ENCODE peak calls at places on chromosome 12, in five cellular contexts. A, K, P, W and M are unnamed samples. For H3K4me1, the result is how much of the 10 kb centered on the place peaks cover.

GRCh38 chr12:42698213-42698612 is 108.7 kb upstream of the PRICKLE1 start:
- DNase-seq in A (no peak), K (no peak), P (no peak), W (no peak), M (peak)

GRCh38 chr12:26266881-26267280 is 71.5 kb downstream of the SSPN start:
- DNase-seq in A (no peak), K (peak), P (no peak), W (no peak), M (no peak)

GRCh38 chr12:9669534-9669933 is at the start of gene CLEC2D:
- DNase-seq in A (no peak), K (no peak), P (no peak), W (no peak), M (no peak)

GRCh38 chr12:21819236-21819635 is 44.7 kb upstream of the KCNJ8 start:
- DNase-seq in A (no peak), K (no peak), P (peak), W (no peak), M (no peak)

GRCh38 chr12:106425061-106425706 is 67.6 kb downstream of the POLR3B start:
- DNase-seq in A (no peak), K (no peak), P (no peak), W (no peak), M (no peak)

GRCh38 chr12:86261142-86261541 is 5.0 kb upstream of the MGAT4C start:
- DNase-seq in A (no peak), K (no peak), P (no peak), W (no peak), M (no peak)

GRCh38 chr12:126998747-126999285 is 1268.2 kb upstream of the TMEM132C start:
- DNase-seq in A (no peak), K (peak), P (no peak), W (no peak), M (no peak)

GRCh38 chr12:54988402-54989054 is 4.0 kb upstream of the TESPA1 start:
- DNase-seq in A (no peak), K (no peak), P (no peak), W (peak), M (peak)

GRCh38 chr12:121278450-121279375 is 17.8 kb downstream of the CAMKK2 start:
- DNase-seq in A (no peak), K (no peak), P (no peak), W (no peak), M (no peak)

GRCh38 chr12:109842021-109842420 is 8.8 kb upstream of the TRPV4 start:
- DNase-seq in A (no peak), K (no peak), P (no peak), W (no peak), M (no peak)

GRCh38 chr12:52870361-52871290 is 21.8 kb upstream of the KRT78 start:
- DNase-seq in A (no peak), K (no peak), P (peak), W (peak), M (peak)

GRCh38 chr12:132354211-132354981 is 25.0 kb upstream of the GALNT9 start:
- DNase-seq in A (no peak), K (no peak), P (no peak), W (no peak), M (no peak)

GRCh38 chr12:26691234-26691970 is 141.6 kb downstream of the ITPR2 start:
- DNase-seq in A (peak), K (no peak), P (peak), W (no peak), M (no peak)

GRCh38 chr12:87779858-87780498 is 249.2 kb downstream of the C12orf50 start:
- DNase-seq in A (no peak), K (no peak), P (no peak), W (no peak), M (no peak)

GRCh38 chr12:45986646-45987338 is 3.6 kb downstream of the SCAF11 start:
- DNase-seq in A (no peak), K (no peak), P (no peak), W (no peak), M (no peak)

GRCh38 chr12:27158322-27158721 is 75.9 kb upstream of the C12orf71 start:
- DNase-seq in A (no peak), K (no peak), P (no peak), W (no peak), M (no peak)

GRCh38 chr12:47033797-47034555 is 45.4 kb upstream of the PCED1B start:
- DNase-seq in A (no peak), K (no peak), P (no peak), W (no peak), M (no peak)

GRCh38 chr12:33825442-33825841 is 196.9 kb upstream of the ALG10 start:
- DNase-seq in A (no peak), K (no peak), P (no peak), W (no peak), M (no peak)

GRCh38 chr12:48995061-48995879 is 3.9 kb downstream of the DDN start:
- DNase-seq in A (peak), K (peak), P (peak), W (peak), M (peak)

GRCh38 chr12:131012279-131013069 is 58.8 kb downstream of the ADGRD1 start:
- DNase-seq in A (no peak), K (no peak), P (peak), W (no peak), M (no peak)

GRCh38 chr12:89540586-89540985 is 14.7 kb upstream of the POC1B start:
- DNase-seq in A (no peak), K (peak), P (no peak), W (no peak), M (no peak)

GRCh38 chr12:54259194-54260011 is 20.5 kb downstream of the CBX5 start:
- DNase-seq in A (peak), K (no peak), P (no peak), W (peak), M (peak)

GRCh38 chr12:115517913-115518312 is 759.6 kb downstream of the MED13L start:
- DNase-seq in A (no peak), K (no peak), P (no peak), W (no peak), M (no peak)

GRCh38 chr12:21773263-21773741 is 1.2 kb downstream of the KCNJ8 start:
- DNase-seq in A (peak), K (no peak), P (no peak), W (no peak), M (peak)

GRCh38 chr12:126708492-126708896 is 1558.5 kb upstream of the TMEM132C start:
- DNase-seq in A (no peak), K (no peak), P (no peak), W (no peak), M (no peak)

GRCh38 chr12:132925597-132926416 is 30.3 kb downstream of the ZNF605 start:
- DNase-seq in A (no peak), K (no peak), P (no peak), W (no peak), M (no peak)

DNA sequence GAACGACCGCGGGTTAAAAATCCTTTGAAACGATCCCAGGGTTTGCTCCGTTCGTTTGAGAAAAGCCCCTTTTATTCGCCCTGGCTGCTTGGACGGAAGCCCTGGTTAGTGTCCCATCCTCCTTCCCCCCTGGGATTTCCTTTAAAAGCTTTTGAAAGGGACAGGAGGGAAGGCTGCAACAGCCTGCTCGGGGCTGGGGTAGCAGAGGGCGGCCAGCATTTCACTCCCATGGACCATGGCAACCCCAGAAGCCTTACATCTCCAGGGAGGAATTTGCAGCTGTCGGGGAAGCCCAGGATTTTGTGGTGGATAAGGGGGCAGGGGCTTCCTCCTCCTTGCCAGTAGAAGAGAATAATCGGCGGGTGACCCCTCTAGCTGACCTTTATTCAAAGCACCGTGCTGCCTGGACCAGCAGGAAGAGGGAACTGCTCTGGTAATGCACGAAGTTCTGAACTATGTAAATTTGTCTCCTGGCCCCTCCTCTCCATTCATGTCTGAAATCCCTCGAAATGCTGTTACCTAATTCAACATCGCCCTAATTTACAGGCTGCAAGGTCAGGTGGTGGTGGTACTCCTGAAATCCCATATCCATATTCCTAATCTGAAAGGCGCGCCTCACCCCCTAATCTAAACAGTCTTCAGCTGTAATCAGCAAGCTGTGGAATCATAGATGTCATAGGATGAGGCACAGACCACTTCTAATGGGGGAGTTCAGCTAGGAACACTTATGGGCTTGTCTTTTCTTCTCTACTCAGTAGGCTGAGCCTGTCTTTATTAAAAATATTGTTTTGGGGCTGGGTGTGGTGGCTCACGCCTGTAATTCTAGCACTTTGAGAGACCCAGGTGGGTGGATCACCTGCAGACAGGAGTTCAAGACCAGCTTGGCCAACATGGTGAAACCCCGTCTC is 1.0 kb upstream of the CLIP1 start:
- DNase-seq in A (peak), K (peak), P (peak), W (no peak), M (peak)
- TF ChIP-seq POLR2A in A (no peak), K (no peak), P (peak), W (no peak), M (no peak)

DNA sequence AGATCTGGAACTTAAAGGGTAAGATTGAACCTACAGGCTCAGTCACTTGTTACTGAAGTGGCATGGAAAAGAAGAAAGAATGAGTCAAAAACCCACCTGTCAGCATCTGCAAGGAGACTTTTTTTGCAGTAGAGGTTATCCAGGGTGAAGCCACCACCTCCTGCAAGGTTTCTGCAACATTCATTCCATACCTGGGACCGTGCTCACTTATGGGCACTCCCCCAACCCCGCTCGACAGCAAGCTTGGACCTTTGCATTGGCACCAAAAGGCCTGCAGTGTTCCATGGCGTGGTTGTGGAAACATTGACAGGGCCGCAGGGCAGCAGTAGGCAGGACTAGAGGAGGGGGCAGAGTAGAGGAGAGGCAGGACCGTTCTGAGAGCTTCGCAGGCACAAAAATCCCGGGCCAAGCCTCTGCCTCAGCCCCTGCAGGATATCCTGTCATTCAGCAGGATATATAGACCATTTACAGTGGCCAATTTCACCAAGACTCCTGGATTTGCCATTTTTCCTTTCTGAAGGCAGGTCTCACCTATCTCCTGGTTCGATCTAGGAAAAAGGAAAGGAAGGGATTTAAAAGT is at the start of gene STAB2:
- DNase-seq in A (no peak), K (peak), P (no peak), W (no peak), M (no peak)
- TF ChIP-seq POLR2AphosphoS5 in A (no peak), K (no peak), P (no peak), W (no peak), M (no peak)

GRCh38 chr12:104583311-104583710 is 126.6 kb downstream of the CHST11 start:
- DNase-seq in A (no peak), K (no peak), P (no peak), W (no peak), M (no peak)
- H3K4me1 ChIP-seq in A (under half), K (under half), P (under half), W (under half), M (under half)

GRCh38 chr12:94616217-94616729 is 34.1 kb downstream of the TMCC3 start:
- DNase-seq in A (no peak), K (no peak), P (no peak), W (peak), M (peak)
- TF ChIP-seq POLR2A in A (no peak), K (no peak), P (no peak), W (no peak), M (no peak)

GRCh38 chr12:15688202-15688736 is 100.9 kb downstream of the EPS8 start:
- DNase-seq in A (peak), K (peak), P (no peak), W (peak), M (peak)
- TF ChIP-seq POLR2AphosphoS5 in A (peak), K (peak), P (no peak), W (no peak), M (peak)

GRCh38 chr12:68001486-68002466 is 12.5 kb downstream of the IFNG-AS1 start:
- DNase-seq in A (no peak), K (no peak), P (no peak), W (no peak), M (no peak)
- H3K4me1 ChIP-seq in A (under half), K (under half), P (under half), W (under half), M (under half)

DNA sequence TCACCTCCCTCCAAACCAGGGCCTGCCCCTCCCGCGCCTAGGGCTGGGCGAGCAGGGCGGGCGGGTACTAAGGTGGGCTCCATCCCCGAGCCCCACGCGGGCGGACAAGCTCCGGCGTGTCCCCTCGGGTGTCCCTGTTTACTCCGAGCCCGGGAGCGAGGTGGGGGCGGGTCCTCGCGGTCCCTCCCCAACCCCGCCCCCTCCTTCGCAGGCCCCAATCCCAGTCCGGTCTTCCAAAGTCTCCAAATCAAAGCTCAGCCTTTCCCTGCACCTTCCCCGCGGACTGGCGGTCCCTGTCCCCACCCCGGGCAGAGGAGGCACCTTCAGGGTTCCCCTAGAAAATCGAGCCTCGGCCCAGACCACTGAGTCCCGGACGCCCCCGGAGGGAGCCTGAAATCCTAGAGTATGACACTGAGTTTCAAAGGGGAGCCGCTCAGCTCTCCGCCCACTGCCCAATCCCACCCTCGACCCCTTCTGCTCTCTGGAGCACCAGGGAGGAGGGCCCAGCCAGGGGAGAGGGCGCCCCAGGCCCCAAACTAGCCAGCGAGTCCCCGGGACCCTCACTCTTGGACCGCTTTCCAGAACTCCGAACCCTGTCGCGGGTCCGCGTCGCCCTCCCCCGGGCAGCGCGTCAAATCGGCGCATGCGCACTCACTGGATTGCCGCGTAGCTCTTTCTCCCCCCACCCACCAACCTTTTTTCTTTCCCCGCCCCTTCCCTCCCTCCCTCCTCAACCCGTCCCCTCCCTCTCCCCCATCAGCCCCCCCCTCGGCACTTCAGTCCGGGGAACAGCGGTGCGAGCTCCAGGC is at the start of gene LRP1:
- DNase-seq in A (peak), K (peak), P (peak), W (peak), M (peak)
- TF ChIP-seq POLR2A in A (no peak), K (peak), P (peak), W (no peak), M (peak)

GRCh38 chr12:6928703-6929407 is 1.1 kb downstream of the ATN1 start:
- DNase-seq in A (no peak), K (no peak), P (no peak), W (no peak), M (no peak)
- TF ChIP-seq POLR2AphosphoS5 in A (no peak), K (no peak), P (no peak), W (no peak), M (no peak)

GRCh38 chr12:124020398-124021024 is 47.5 kb downstream of the ZNF664 start:
- DNase-seq in A (no peak), K (no peak), P (no peak), W (no peak), M (no peak)
- H3K4me1 ChIP-seq in A (under half), K (under half), P (under half), W (under half), M (under half)

DNA sequence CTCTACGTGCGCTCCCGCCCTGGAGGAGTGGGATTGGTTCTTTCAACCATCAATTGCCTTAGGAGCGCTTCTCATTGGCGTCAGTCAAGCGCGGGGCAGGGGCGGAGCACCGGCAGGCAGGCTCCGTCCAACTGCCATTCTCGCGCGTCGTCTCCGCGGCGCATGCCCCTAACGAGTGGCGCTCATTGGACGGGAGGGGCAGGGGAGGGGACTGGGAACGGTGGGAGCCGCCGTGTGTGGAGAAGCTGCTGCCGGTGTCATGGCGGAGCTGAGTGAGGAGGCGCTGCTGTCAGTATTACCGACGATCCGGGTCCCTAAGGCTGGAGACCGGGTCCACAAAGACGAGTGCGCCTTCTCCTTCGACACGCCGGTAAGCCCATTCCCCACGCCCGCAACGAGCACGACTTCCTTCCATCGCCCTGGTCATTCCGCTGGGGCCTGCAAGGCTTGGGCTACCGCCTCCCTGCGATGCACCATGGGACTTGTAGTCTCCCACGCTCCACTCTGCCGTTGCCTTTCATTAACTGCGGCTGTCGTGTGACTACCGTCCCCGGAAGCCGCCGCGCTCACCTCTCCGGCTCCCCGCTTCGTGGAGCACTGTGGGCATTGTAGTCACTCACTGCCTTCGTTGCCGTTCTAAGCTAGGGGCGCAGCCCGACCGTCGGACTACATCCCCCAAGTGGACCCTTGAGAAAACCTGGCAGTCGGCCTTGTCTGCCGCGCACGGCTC is at the start of gene USP5:
- DNase-seq in A (peak), K (peak), P (peak), W (peak), M (peak)
- TF ChIP-seq POLR2A in A (no peak), K (peak), P (peak), W (no peak), M (no peak)